ENCODE peak calls at places on chromosomes 13 and 19, in four cellular contexts. R, I, O and B are unnamed samples.

GRCh38 chr13:113846639-113847318 is 17.1 kb downstream of the GAS6 start:
- DNase-seq in I (no peak), R (peak), O (peak), B (no peak)

GRCh38 chr13:72293206-72293605 is 426.2 kb upstream of the DACH1 start:
- DNase-seq in R (no peak), I (no peak), O (no peak), B (no peak)

GRCh38 chr19:6800991-6801396 is 28.5 kb downstream of the VAV1 start:
- DNase-seq in O (no peak), R (no peak), I (peak), B (no peak)

GRCh38 chr19:5805465-5806132 is 732 bp downstream of the NRTN start:
- DNase-seq in I (peak), R (peak), O (no peak), B (no peak)

GRCh38 chr13:109390391-109390790 is 396.0 kb downstream of the IRS2 start:
- DNase-seq in I (no peak), O (no peak), R (no peak), B (no peak)

GRCh38 chr13:93951153-93951552 is 528.3 kb downstream of the DCT start:
- DNase-seq in I (no peak), O (no peak), R (no peak), B (no peak)

GRCh38 chr19:19416280-19416679 is 10.8 kb downstream of the GATAD2A start:
- DNase-seq in I (no peak), O (no peak), R (no peak), B (no peak)

GRCh38 chr19:33032218-33032781 is 32.4 kb downstream of the RHPN2 start:
- DNase-seq in R (peak), O (no peak), I (no peak), B (no peak)

GRCh38 chr13:48563611-48564010 is 30.7 kb upstream of the RCBTB2 start:
- DNase-seq in R (no peak), I (no peak), O (no peak), B (no peak)

GRCh38 chr19:36115453-36116343 is at the start of gene TBCB:
- DNase-seq in O (no peak), R (peak), I (peak), B (peak)

GRCh38 chr13:108215428-108215827 is at the start of gene LIG4:
- DNase-seq in O (peak), I (peak), R (peak), B (peak)

GRCh38 chr13:73754727-73755292 is 379.4 kb downstream of the KLF12 start:
- DNase-seq in O (no peak), I (peak), R (no peak), B (no peak)

GRCh38 chr19:39839678-39840327 is 5.8 kb upstream of the DYRK1B start:
- DNase-seq in O (no peak), I (no peak), R (no peak), B (no peak)
- H3K27ac ChIP-seq in O (no peak), I (no peak), R (no peak), B (no peak)

DNA sequence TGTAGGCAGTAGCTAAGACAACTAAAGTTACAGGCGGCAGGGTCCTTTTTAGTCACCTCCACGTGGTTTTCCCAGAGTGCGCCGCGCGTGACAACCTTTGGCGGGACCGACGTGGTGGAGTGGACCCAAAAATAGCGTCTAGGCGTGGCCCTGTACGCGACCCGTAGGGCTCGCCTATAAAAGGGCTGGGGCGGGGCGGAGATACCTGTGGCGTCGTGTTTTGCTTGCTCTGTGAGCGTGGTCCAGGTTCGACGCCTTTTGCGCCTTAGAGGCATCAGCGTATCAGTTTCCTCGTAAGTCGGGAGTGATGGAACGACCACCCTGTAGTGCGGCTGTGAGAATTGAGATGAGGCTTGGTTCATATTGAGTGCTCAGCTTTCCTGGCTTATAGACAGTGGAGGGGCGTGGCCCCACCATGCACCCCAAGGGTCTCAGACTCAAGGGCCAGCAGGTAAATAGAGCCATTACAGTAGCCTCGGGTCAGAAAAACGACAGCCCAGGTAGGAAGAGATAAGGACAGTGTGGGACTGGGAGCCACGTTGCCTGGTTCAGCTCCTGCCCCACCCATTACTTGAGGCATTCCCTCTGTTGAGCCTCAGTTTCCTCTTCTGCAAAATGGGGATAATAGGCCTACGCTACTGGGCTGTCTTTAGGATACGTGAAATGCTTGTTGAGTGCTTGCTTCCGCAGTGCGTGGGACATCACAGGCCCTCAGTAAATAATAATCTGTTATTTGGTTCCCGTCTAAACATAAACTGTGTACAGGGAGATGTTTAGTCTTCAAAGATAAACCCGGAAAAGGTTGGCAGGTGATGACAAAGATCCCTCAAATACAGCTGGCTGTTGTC is 690 bp upstream of the TMED1 start:
- DNase-seq in O (peak), R (peak), I (no peak), B (peak)
- TF ChIP-seq CTCF in O (no peak), R (no peak), I (no peak), B (no peak)

DNA sequence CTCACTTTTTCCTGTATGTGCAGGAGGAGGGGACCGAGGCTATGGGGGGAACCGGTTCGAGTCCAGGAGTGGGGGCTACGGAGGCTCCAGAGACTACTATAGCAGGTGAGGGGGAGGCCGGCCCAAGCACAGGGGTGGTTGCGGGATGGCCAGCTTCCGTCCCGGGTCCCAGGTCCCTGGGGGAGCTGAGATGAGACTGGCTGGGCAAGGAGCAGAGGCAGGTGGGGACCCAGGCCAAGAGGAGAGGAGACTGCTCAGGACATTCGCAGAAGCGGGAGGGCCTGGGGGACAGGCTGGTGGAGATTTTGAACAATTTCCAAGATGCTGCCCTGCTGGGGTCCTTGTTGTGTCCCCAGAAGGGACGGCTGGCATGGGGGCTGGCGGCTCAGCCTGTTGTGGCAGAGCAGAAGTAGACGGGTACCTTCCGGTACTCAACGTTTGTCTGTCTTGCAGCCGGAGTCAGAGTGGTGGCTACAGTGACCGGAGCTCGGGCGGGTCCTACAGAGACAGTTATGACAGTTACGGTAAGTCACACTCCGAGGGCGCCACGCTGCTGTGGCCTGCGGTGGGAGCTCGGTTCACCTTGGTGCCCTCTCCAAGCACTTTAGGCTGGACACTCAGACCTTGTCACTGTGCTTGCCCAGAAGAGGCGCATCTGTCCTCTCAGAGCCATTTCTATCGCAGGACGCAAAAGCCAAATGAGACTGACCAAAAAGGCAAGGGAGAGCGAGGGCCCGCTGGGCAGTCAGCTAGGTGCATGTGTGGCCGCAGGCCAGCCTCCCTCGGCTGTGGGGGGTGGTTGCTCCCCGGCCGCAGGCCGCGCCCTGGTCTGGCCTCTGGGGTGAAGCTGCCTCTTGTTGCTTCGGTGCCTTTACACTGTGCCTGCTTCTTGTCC is 2.6 kb downstream of the CIRBP start:
- DNase-seq in O (no peak), I (no peak), R (no peak), B (no peak)
- H3K4me3 ChIP-seq in O (peak), I (no peak), R (peak), B (peak)

DNA sequence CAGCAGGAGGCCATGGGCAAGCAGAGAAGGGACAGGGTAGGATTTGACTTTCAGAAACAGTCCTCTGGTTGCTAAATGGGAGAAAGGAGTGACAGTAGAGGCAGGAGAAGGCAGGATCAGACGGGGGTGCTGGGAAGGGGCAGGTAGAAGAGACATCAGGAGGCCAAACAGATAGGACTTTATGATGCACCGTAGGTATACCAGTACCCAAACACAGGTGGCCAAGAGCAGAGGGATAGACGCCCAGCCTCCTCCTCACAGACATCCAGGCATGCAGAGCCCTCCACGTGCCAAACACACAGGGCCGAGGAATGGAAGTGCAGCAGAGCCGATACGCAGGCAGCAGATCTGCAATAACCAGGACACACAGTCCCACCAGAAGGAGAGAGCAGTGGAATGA is 1.3 kb upstream of the AXL start:
- DNase-seq in O (no peak), I (no peak), R (no peak), B (no peak)
- H3K27ac ChIP-seq in O (peak), I (no peak), R (no peak), B (peak)

GRCh38 chr19:1247747-1248453 is 483 bp upstream of the MIDN start:
- DNase-seq in O (no peak), R (peak), I (peak), B (no peak)
- TF ChIP-seq CTCF in O (no peak), R (peak), I (peak), B (no peak)

GRCh38 chr19:13747098-13747453 is 17.2 kb upstream of the MRI1 start:
- DNase-seq in R (no peak), O (no peak), I (no peak), B (no peak)
- H3K4me3 ChIP-seq in R (peak), O (peak), I (peak), B (peak)

GRCh38 chr19:4362038-4362828 is 18.9 kb downstream of the MPND start:
- DNase-seq in I (no peak), R (peak), O (no peak), B (no peak)
- H3K27ac ChIP-seq in I (no peak), R (no peak), O (peak), B (no peak)